ENCODE peak calls at places on chromosome 5, in nine cellular contexts. X is MM.1S; Y is astrocyte; W is OCI-LY7; P is IMR-90; H is GM23338; U is A549; B is CD8-positive, alpha-beta T cell; G is AG10803. R is an unnamed sample.

GRCh38 chr5:130805601-130806000 is 359.5 kb downstream of the HINT1 start:
- DNase-seq in B (no peak), P (no peak), X (no peak), H (no peak), U (no peak), G (no peak), W (no peak), Y (no peak), R (no peak)

GRCh38 chr5:181241393-181241975 is 2.2 kb downstream of the RACK1 start:
- DNase-seq in P (peak), U (no peak), Y (peak), W (peak), B (no peak), H (no peak), X (peak), G (peak), R (peak)

GRCh38 chr5:53249529-53249928 is 140.0 kb upstream of the MOCS2 start:
- DNase-seq in W (no peak), H (no peak), Y (peak), B (no peak), X (no peak), U (peak), P (peak), G (peak), R (peak)

GRCh38 chr5:158406884-158407790 is 548.2 kb upstream of the CLINT1 start:
- DNase-seq in Y (peak), W (no peak), P (peak), X (peak), H (no peak), U (no peak), G (peak), B (no peak), R (peak)

GRCh38 chr5:77065256-77065655 is 21.8 kb downstream of the ZBED3 start:
- DNase-seq in G (no peak), P (no peak), W (no peak), B (no peak), U (no peak), X (no peak), Y (no peak), H (no peak), R (no peak)

GRCh38 chr5:170219615-170220014 is 13.2 kb upstream of the C5orf58 start:
- DNase-seq in P (peak), X (no peak), W (no peak), Y (peak), B (no peak), H (no peak), U (no peak), G (peak), R (peak)

GRCh38 chr5:174816858-174817257 is 92.5 kb downstream of the MSX2 start:
- DNase-seq in G (no peak), B (no peak), X (no peak), U (no peak), Y (no peak), W (peak), P (no peak), H (peak), R (no peak)

GRCh38 chr5:169701910-169702451 is 64.9 kb downstream of the DOCK2 start:
- DNase-seq in Y (no peak), X (no peak), P (peak), G (peak), B (no peak), H (peak), U (no peak), W (peak), R (peak)

GRCh38 chr5:105639511-105639910 is 2031.2 kb downstream of the EFNA5 start:
- DNase-seq in Y (no peak), X (no peak), U (no peak), W (no peak), P (no peak), G (no peak), B (no peak), H (no peak), R (no peak)

GRCh38 chr5:139251281-139251687 is 42.3 kb upstream of the MATR3 start:
- DNase-seq in B (peak), X (no peak), P (no peak), Y (no peak), W (peak), U (no peak), G (no peak), H (no peak), R (no peak)

GRCh38 chr5:95863383-95863757 is 40.8 kb upstream of the GLRX start:
- DNase-seq in U (no peak), G (peak), X (no peak), W (no peak), B (no peak), Y (no peak), H (no peak), P (peak), R (peak)

GRCh38 chr5:96031811-96032261 is 70.2 kb upstream of the ELL2 start:
- DNase-seq in G (peak), X (no peak), B (no peak), Y (peak), U (no peak), H (no peak), P (peak), W (no peak), R (peak)

GRCh38 chr5:10489810-10490426 is 48.2 kb downstream of the ROPN1L start:
- DNase-seq in H (no peak), Y (no peak), W (peak), X (peak), G (no peak), B (no peak), P (peak), U (no peak), R (peak)

GRCh38 chr5:76532061-76532460 is 91.1 kb downstream of the F2RL2 start:
- DNase-seq in B (no peak), G (no peak), Y (no peak), W (no peak), P (no peak), U (no peak), H (no peak), X (no peak), R (no peak)

GRCh38 chr5:88555658-88556057 is 287.0 kb upstream of the TMEM161B start:
- DNase-seq in Y (peak), H (peak), W (no peak), X (peak), U (no peak), G (no peak), B (no peak), P (no peak), R (no peak)

GRCh38 chr5:133341915-133342710 is 270.2 kb downstream of the FSTL4 start:
- DNase-seq in H (peak), G (no peak), B (no peak), P (no peak), U (no peak), Y (no peak), W (no peak), X (no peak), R (no peak)

GRCh38 chr5:179765400-179765799 is 28.4 kb upstream of the LTC4S start:
- DNase-seq in W (no peak), X (no peak), G (peak), U (no peak), Y (peak), P (peak), H (no peak), B (no peak), R (peak)

GRCh38 chr5:80237243-80237642 is 18.6 kb downstream of the SERINC5 start:
- DNase-seq in U (no peak), X (no peak), H (no peak), Y (no peak), G (no peak), B (no peak), P (no peak), W (no peak), R (no peak)

GRCh38 chr5:177366528-177367322 is 9.0 kb downstream of the RGS14 start:
- DNase-seq in G (peak), Y (peak), X (no peak), W (no peak), P (peak), H (peak), B (no peak), U (no peak), R (peak)

GRCh38 chr5:56311306-56311904 is 78.3 kb upstream of the ANKRD55 start:
- DNase-seq in P (no peak), W (no peak), U (no peak), B (no peak), Y (no peak), X (no peak), H (no peak), G (no peak), R (no peak)

GRCh38 chr5:74167206-74167929 is 473.2 kb downstream of the ENC1 start:
- DNase-seq in B (no peak), H (no peak), Y (peak), W (no peak), G (peak), U (peak), X (no peak), P (peak), R (peak)

GRCh38 chr5:167587768-167588167 is 703.7 kb upstream of the WWC1 start:
- DNase-seq in X (no peak), G (peak), P (peak), B (no peak), W (no peak), H (peak), U (peak), Y (no peak), R (peak)

GRCh38 chr5:16548115-16548514 is 68.7 kb downstream of the RETREG1 start:
- DNase-seq in X (no peak), H (no peak), U (no peak), B (no peak), P (no peak), W (no peak), G (no peak), Y (no peak), R (no peak)

GRCh38 chr5:40446910-40447309 is 232.8 kb upstream of the PTGER4 start:
- DNase-seq in H (no peak), P (peak), Y (peak), B (no peak), X (no peak), U (peak), G (peak), W (no peak), R (peak)

GRCh38 chr5:109553826-109554225 is 135.9 kb upstream of the MAN2A1 start:
- DNase-seq in U (no peak), B (no peak), H (no peak), P (no peak), G (no peak), W (no peak), Y (no peak), X (no peak), R (no peak)

DNA sequence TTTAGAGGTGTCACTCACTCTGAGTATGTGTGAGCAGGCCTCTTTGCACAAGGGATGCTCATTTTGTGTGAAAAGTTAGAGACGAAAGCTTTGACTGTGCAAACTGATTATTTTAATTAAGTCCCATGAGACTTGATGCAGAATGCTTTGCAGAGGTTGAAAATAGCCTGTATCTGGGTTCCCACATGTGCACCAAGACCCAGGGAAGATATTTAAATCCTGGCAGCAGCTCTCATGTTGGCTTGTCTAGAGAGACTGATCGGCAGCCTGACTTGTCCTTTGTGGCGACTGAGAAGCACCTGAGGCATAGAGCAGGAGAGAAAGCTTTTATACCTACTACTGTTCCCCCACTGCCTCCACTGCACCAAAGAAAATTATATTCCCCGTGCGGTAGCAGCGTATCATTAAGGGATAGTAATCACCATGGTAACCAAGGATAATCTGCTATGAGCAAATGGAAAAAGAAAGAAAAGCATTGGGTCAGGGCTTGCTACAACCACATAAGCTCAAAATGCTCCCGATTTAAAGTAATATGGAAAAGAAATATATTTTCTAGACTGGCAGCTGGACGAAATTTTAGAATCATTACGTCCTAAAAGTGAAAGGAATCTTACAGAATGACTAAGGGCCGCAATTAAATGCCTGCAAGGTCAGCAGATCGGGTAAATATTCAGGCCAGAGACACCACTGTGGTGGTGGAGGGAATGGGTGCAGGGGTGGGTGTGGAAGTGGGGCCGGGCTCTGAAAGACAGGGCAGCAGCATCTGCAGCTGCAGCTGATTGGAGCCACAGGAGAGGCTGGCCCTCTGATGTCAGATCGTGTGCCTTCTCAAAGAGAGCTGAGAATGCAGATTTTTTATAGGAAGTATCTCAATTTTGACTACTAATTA is 135.3 kb upstream of the EPB41L4A start:
- DNase-seq in H (no peak), Y (no peak), U (no peak), P (no peak), G (peak), X (no peak), W (no peak), B (no peak), R (no peak)
- H3K4me3 ChIP-seq in H (no peak), Y (no peak), U (no peak), P (no peak), G (peak), X (no peak), W (no peak), B (no peak), R (no peak)

DNA sequence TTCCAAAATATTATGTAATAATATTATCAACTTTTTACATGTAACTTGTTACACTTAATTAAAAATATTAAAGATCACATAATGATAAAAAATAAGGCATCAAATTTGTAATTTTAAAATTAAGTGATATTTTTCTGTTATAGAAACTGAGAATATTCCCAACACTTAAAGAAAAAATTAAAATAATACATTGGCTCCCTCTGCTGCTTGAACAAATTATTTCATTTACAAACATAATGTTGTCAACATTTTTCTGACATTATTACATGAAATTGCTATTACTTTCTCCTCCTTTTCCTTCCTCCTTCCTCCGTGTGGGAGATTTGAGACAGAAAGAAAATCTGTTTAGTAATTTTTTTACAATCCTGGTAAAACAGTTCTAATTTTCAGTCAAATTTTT is 42.3 kb downstream of the RNF180 start:
- DNase-seq in B (no peak), H (peak), P (peak), G (peak), U (no peak), Y (peak), X (peak), W (peak), R (peak)
- TF ChIP-seq CTCF in B (no peak), H (peak), P (peak), G (peak), U (peak), Y (peak), X (peak), W (peak), R (no peak)

GRCh38 chr5:27472875-27473274 is 434.5 kb upstream of the CDH9 start:
- DNase-seq in U (peak), Y (no peak), G (peak), B (no peak), H (peak), P (no peak), W (no peak), X (no peak), R (no peak)
- H3K4me3 ChIP-seq in U (peak), Y (no peak), G (peak), B (no peak), H (peak), P (peak), W (no peak), X (no peak), R (no peak)

GRCh38 chr5:152723482-152723881 is 318.4 kb upstream of the NMUR2 start:
- DNase-seq in U (no peak), Y (no peak), G (no peak), B (no peak), P (no peak), W (no peak), H (peak), X (no peak), R (no peak)
- TF ChIP-seq CTCF in U (no peak), Y (no peak), G (no peak), B (no peak), P (no peak), W (peak), H (peak), X (no peak), R (no peak)

GRCh38 chr5:99033014-99033931 is 104.5 kb upstream of the CHD1 start:
- DNase-seq in W (no peak), X (peak), H (no peak), B (no peak), P (peak), G (no peak), U (no peak), Y (no peak), R (peak)

GRCh38 chr5:99034336-99034735 is 105.5 kb upstream of the CHD1 start:
- DNase-seq in X (no peak), P (peak), H (no peak), Y (peak), U (no peak), B (no peak), G (no peak), W (no peak), R (peak)

GRCh38 chr5:99030871-99031440 is 102.1 kb upstream of the CHD1 start:
- DNase-seq in W (no peak), G (no peak), U (no peak), Y (no peak), H (no peak), X (no peak), P (no peak), B (no peak), R (peak)

GRCh38 chr5:99029172-99029571 is 100.4 kb upstream of the CHD1 start:
- DNase-seq in B (no peak), W (no peak), P (no peak), Y (no peak), X (no peak), H (no peak), G (no peak), U (no peak), R (no peak)

GRCh38 chr5:99032234-99033013 is 103.6 kb upstream of the CHD1 start:
- DNase-seq in B (no peak), H (peak), X (peak), G (peak), U (peak), Y (peak), W (peak), P (peak), R (peak)
- H3K4me3 ChIP-seq in B (peak), H (no peak), X (peak), G (no peak), U (peak), Y (no peak), W (no peak), P (peak), R (peak)

GRCh38 chr5:66796306-66797292 is 200.4 kb downstream of the MAST4 start:
- DNase-seq in G (peak), U (peak), Y (no peak), B (no peak), P (peak), H (peak), W (no peak), X (no peak), R (peak)
- TF ChIP-seq CTCF in G (peak), U (no peak), Y (peak), B (no peak), P (no peak), H (peak), W (no peak), X (no peak), R (peak)

GRCh38 chr5:1782385-1783213 is 17.0 kb downstream of the MRPL36 start:
- DNase-seq in P (no peak), H (no peak), X (no peak), W (peak), B (no peak), Y (no peak), U (no peak), G (no peak), R (no peak)

GRCh38 chr5:1785062-1785461 is 14.6 kb downstream of the MRPL36 start:
- DNase-seq in Y (no peak), G (no peak), P (no peak), W (peak), B (no peak), X (peak), U (no peak), H (no peak), R (no peak)

GRCh38 chr5:1784197-1785050 is 15.2 kb downstream of the MRPL36 start:
- DNase-seq in H (no peak), W (no peak), X (no peak), Y (no peak), U (no peak), B (no peak), P (no peak), G (no peak), R (no peak)

GRCh38 chr5:1781726-1782384 is 17.8 kb downstream of the MRPL36 start:
- DNase-seq in Y (no peak), P (no peak), W (peak), X (no peak), B (no peak), H (no peak), U (no peak), G (no peak), R (no peak)

GRCh38 chr5:1783214-1783551 is 16.5 kb downstream of the MRPL36 start:
- DNase-seq in X (no peak), G (no peak), H (no peak), U (no peak), W (no peak), P (no peak), B (no peak), Y (peak), R (peak)
- H3K4me3 ChIP-seq in X (no peak), G (no peak), H (no peak), U (no peak), W (peak), P (no peak), B (no peak), Y (no peak), R (no peak)

DNA sequence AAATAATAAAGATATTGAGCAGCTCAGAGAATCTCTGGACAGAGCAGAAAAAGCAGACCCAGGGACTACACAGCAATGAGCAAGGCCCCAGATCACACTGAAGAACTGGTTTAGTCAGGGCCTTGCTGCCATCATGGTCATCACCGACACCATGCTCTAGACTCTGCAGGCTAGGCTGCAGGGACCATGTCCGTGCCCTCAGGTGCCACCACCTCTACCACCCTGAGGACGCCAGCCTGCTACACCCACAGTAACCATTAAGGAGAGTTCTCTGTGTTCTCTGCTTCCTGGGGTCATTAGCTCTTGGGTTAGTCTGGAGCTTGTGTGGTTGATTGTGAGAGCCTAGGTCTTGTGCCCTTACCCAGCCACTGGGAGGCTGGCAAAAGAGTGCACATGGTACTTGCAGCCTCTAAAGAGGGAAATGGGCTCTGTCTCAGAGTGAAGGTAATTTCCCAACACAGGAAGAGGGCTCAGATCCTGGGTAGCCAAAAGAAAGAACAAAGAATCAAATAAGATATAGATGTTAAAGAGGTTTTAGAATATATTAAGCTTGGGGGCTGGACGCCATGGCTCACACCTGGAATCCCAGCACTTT is 31.9 kb upstream of the JADE2 start:
- DNase-seq in H (no peak), G (no peak), W (no peak), X (no peak), Y (no peak), U (no peak), P (no peak), B (no peak), R (no peak)
- TF ChIP-seq CTCF in H (no peak), G (no peak), W (no peak), X (no peak), Y (no peak), U (no peak), P (no peak), B (no peak), R (no peak)

R was measured in fibroblast of the aortic adventitia.